ENCODE peak calls at places on chromosome X, in seven cellular contexts. R is progenitor cell of endocrine pancreas; I is activated gamma-delta T cell treated with anti-CD3 and anti-CD28 coated beads, Interleukin-2, amount 50 U/mL, for 16 hours; M is CD8-positive, alpha-beta memory T cell; X is Jurkat, Clone E6-1; E is renal cortical epithelial cell; W is cardiac muscle cell. O is an unnamed sample.

GRCh38 chrX:133570549-133570948 is 155.3 kb upstream of the GPC4 start:
- DNase-seq in W (no peak), X (no peak), E (no peak), M (no peak), R (no peak), I (no peak), O (no peak)

GRCh38 chrX:53422915-53423268 is 219 bp downstream of the RIBC1 start:
- DNase-seq in E (no peak), R (no peak), X (no peak), W (no peak), M (no peak), I (no peak), O (no peak)

GRCh38 chrX:9785944-9786741 is at the start of gene SHROOM2:
- DNase-seq in R (peak), M (no peak), E (no peak), W (peak), I (no peak), X (no peak), O (peak)

GRCh38 chrX:96621811-96622210 is 62.8 kb upstream of the DIAPH2 start:
- DNase-seq in R (no peak), X (no peak), I (no peak), E (no peak), M (no peak), W (peak), O (no peak)

GRCh38 chrX:44507292-44507691 is 35.4 kb downstream of the FUNDC1 start:
- DNase-seq in E (no peak), W (no peak), M (no peak), R (no peak), X (no peak), I (no peak), O (no peak)

GRCh38 chrX:71995122-71995521 is 84.5 kb downstream of the NHSL2 start:
- DNase-seq in M (no peak), E (no peak), X (no peak), W (no peak), R (no peak), I (no peak), O (no peak)

GRCh38 chrX:136667446-136668168 is 19.6 kb downstream of the CD40LG start:
- DNase-seq in I (no peak), X (no peak), M (no peak), R (no peak), E (peak), W (no peak), O (no peak)

GRCh38 chrX:150828785-150829184 is 69.7 kb downstream of the CD99L2 start:
- DNase-seq in E (no peak), M (no peak), R (no peak), I (no peak), W (no peak), X (no peak), O (no peak)

GRCh38 chrX:56402207-56402606 is 161.2 kb upstream of the UBQLN2 start:
- DNase-seq in E (no peak), I (no peak), R (no peak), M (no peak), W (no peak), X (no peak), O (no peak)

GRCh38 chrX:13029831-13030771 is 14.3 kb downstream of the FAM9C start:
- DNase-seq in M (no peak), W (no peak), I (no peak), R (no peak), X (no peak), E (peak), O (peak)

GRCh38 chrX:11759461-11760311 is 1.6 kb downstream of the MSL3 start:
- DNase-seq in R (peak), E (peak), I (peak), M (peak), X (peak), W (peak), O (peak)

GRCh38 chrX:16185725-16186136 is 18.4 kb downstream of the MAGEB17 start:
- DNase-seq in X (no peak), I (no peak), W (peak), M (no peak), E (peak), R (no peak), O (peak)

GRCh38 chrX:49232525-49232924 is 615 bp downstream of the CACNA1F start:
- DNase-seq in W (no peak), R (no peak), X (no peak), E (no peak), M (no peak), I (no peak), O (no peak)

GRCh38 chrX:23883737-23884354 is 23.9 kb downstream of the APOO start:
- DNase-seq in E (peak), R (no peak), I (no peak), M (no peak), X (no peak), W (peak), O (peak)

GRCh38 chrX:19863237-19864223 is 23.9 kb downstream of the SH3KBP1 start:
- DNase-seq in W (no peak), X (no peak), M (no peak), I (no peak), R (no peak), E (peak), O (no peak)

GRCh38 chrX:37872303-37872655 is 24.9 kb upstream of the DYNLT3 start:
- DNase-seq in E (no peak), M (no peak), W (no peak), I (no peak), X (no peak), R (no peak), O (peak)

GRCh38 chrX:153924149-153924861 is 1.8 kb downstream of the ARHGAP4 start:
- DNase-seq in E (peak), R (no peak), I (no peak), W (peak), X (no peak), M (peak), O (peak)

GRCh38 chrX:47637546-47638195 is 7.9 kb upstream of the CFP start:
- DNase-seq in I (no peak), M (no peak), X (no peak), R (no peak), E (no peak), W (peak), O (no peak)

GRCh38 chrX:149476513-149476912 is 28.6 kb downstream of the IDS start:
- DNase-seq in R (no peak), W (no peak), X (no peak), I (no peak), M (no peak), E (no peak), O (no peak)

GRCh38 chrX:132576945-132577344 is 88.1 kb upstream of the MBNL3 start:
- DNase-seq in W (no peak), E (no peak), R (no peak), I (no peak), M (no peak), X (no peak), O (no peak)

GRCh38 chrX:34768290-34768689 is 111.2 kb upstream of the TMEM47 start:
- DNase-seq in R (no peak), M (no peak), X (no peak), E (no peak), W (no peak), I (no peak), O (no peak)

GRCh38 chrX:129782706-129783105 is 3.0 kb downstream of the SASH3 start:
- DNase-seq in E (no peak), X (no peak), R (no peak), M (no peak), I (no peak), W (no peak), O (no peak)

GRCh38 chrX:38293741-38294140 is 33.6 kb downstream of the RPGR start:
- DNase-seq in I (no peak), E (no peak), M (no peak), W (no peak), X (no peak), R (no peak), O (no peak)

GRCh38 chrX:118978451-118978850 is 4.0 kb downstream of the LONRF3 start:
- DNase-seq in W (no peak), M (no peak), I (no peak), X (no peak), R (no peak), E (peak), O (no peak)

GRCh38 chrX:12060489-12061260 is 77.6 kb upstream of the FRMPD4 start:
- DNase-seq in X (no peak), I (no peak), R (no peak), M (no peak), E (no peak), W (peak), O (no peak)

GRCh38 chrX:17082831-17083230 is 136.4 kb downstream of the REPS2 start:
- DNase-seq in E (peak), I (no peak), W (no peak), R (no peak), X (peak), M (no peak), O (peak)

GRCh38 chrX:16643160-16643559 is 6.8 kb upstream of the S100G start:
- DNase-seq in X (no peak), M (no peak), R (no peak), I (no peak), E (peak), W (peak), O (peak)

GRCh38 chrX:145727476-145727875 is 90.2 kb upstream of the SLITRK2 start:
- DNase-seq in M (no peak), E (no peak), R (no peak), I (no peak), X (no peak), W (no peak), O (no peak)

GRCh38 chrX:110086916-110087484 is 84.1 kb downstream of the TMEM164 start:
- DNase-seq in I (no peak), W (peak), E (peak), R (no peak), X (no peak), M (no peak), O (peak)